ENCODE peak calls at places on chromosomes 4 and X, in seven cellular contexts. One of them, this sample, is unnamed.

GRCh38 chrX:133921764-133922389 is 63.5 kb downstream of the GPC3 start:
- DNase-seq in osteoblast: no peak
- DNase-seq in HCT116: peak
- DNase-seq in NB4: peak
- DNase-seq in AG04450: no peak
- DNase-seq in thoracic aorta: no peak
- DNase-seq in hepatocyte: peak
- DNase-seq in this sample: peak

GRCh38 chr4:186204103-186204559 is 12.8 kb downstream of the CYP4V2 start:
- DNase-seq in NB4: no peak
- DNase-seq in HCT116: peak
- DNase-seq in thoracic aorta: no peak
- DNase-seq in AG04450: no peak
- DNase-seq in osteoblast: peak
- DNase-seq in hepatocyte: no peak
- DNase-seq in this sample: peak

GRCh38 chrX:153731117-153731844 is 6.6 kb downstream of the ABCD1 start:
- DNase-seq in osteoblast: peak
- DNase-seq in hepatocyte: no peak
- DNase-seq in NB4: peak
- DNase-seq in HCT116: no peak
- DNase-seq in AG04450: no peak
- DNase-seq in thoracic aorta: no peak
- DNase-seq in this sample: no peak

GRCh38 chr4:154958621-154959358 is 177.7 kb downstream of the RBM46 start:
- DNase-seq in hepatocyte: peak
- DNase-seq in NB4: no peak
- DNase-seq in AG04450: no peak
- DNase-seq in HCT116: no peak
- DNase-seq in osteoblast: no peak
- DNase-seq in thoracic aorta: no peak
- DNase-seq in this sample: peak

GRCh38 chr4:101252721-101253120 is 94.6 kb downstream of the PPP3CA start:
- DNase-seq in osteoblast: peak
- DNase-seq in NB4: no peak
- DNase-seq in AG04450: no peak
- DNase-seq in HCT116: no peak
- DNase-seq in thoracic aorta: no peak
- DNase-seq in hepatocyte: no peak
- DNase-seq in this sample: no peak

GRCh38 chr4:63556332-63556731 is 852.9 kb downstream of the TECRL start:
- DNase-seq in NB4: no peak
- DNase-seq in AG04450: no peak
- DNase-seq in HCT116: no peak
- DNase-seq in osteoblast: no peak
- DNase-seq in hepatocyte: no peak
- DNase-seq in thoracic aorta: no peak
- DNase-seq in this sample: no peak

GRCh38 chr4:146095091-146095690 is 80.3 kb upstream of the LSM6 start:
- DNase-seq in osteoblast: no peak
- DNase-seq in hepatocyte: peak
- DNase-seq in HCT116: peak
- DNase-seq in thoracic aorta: no peak
- DNase-seq in NB4: peak
- DNase-seq in AG04450: peak
- DNase-seq in this sample: peak

GRCh38 chr4:6969826-6970800 is 60.5 kb downstream of the TBC1D14 start:
- DNase-seq in thoracic aorta: no peak
- DNase-seq in osteoblast: no peak
- DNase-seq in hepatocyte: peak
- DNase-seq in AG04450: no peak
- DNase-seq in NB4: no peak
- DNase-seq in HCT116: no peak
- DNase-seq in this sample: no peak

GRCh38 chrX:3820170-3820569 is 106.7 kb upstream of the PRKX start:
- DNase-seq in osteoblast: peak
- DNase-seq in NB4: no peak
- DNase-seq in AG04450: peak
- DNase-seq in thoracic aorta: no peak
- DNase-seq in hepatocyte: peak
- DNase-seq in HCT116: no peak
- DNase-seq in this sample: no peak

GRCh38 chr4:181566490-181566889 is 676.7 kb upstream of the TENM3 start:
- DNase-seq in AG04450: peak
- DNase-seq in thoracic aorta: no peak
- DNase-seq in HCT116: no peak
- DNase-seq in NB4: no peak
- DNase-seq in osteoblast: no peak
- DNase-seq in hepatocyte: peak
- DNase-seq in this sample: no peak

GRCh38 chrX:120120223-120120622 is 4.5 kb upstream of the RHOXF1 start:
- DNase-seq in thoracic aorta: no peak
- DNase-seq in AG04450: no peak
- DNase-seq in hepatocyte: no peak
- DNase-seq in HCT116: no peak
- DNase-seq in osteoblast: peak
- DNase-seq in NB4: no peak
- DNase-seq in this sample: no peak

GRCh38 chr4:6474053-6474568 is 1.7 kb upstream of the PPP2R2C start:
- DNase-seq in HCT116: no peak
- DNase-seq in osteoblast: peak
- DNase-seq in AG04450: no peak
- DNase-seq in hepatocyte: no peak
- DNase-seq in thoracic aorta: no peak
- DNase-seq in NB4: peak
- DNase-seq in this sample: no peak

GRCh38 chrX:19174401-19175025 is 52.2 kb upstream of the ADGRG2 start:
- DNase-seq in hepatocyte: peak
- DNase-seq in HCT116: no peak
- DNase-seq in NB4: no peak
- DNase-seq in thoracic aorta: no peak
- DNase-seq in AG04450: no peak
- DNase-seq in osteoblast: peak
- DNase-seq in this sample: no peak

GRCh38 chr4:110823251-110823650 is 200.4 kb upstream of the PITX2 start:
- DNase-seq in HCT116: no peak
- DNase-seq in osteoblast: peak
- DNase-seq in thoracic aorta: no peak
- DNase-seq in NB4: peak
- DNase-seq in AG04450: no peak
- DNase-seq in hepatocyte: no peak
- DNase-seq in this sample: no peak

GRCh38 chr4:40395908-40396806 is 61.0 kb downstream of the CHRNA9 start:
- DNase-seq in AG04450: no peak
- DNase-seq in hepatocyte: peak
- DNase-seq in osteoblast: no peak
- DNase-seq in NB4: no peak
- DNase-seq in thoracic aorta: no peak
- DNase-seq in HCT116: no peak
- DNase-seq in this sample: peak

GRCh38 chr4:128776794-128777216 is 32.7 kb upstream of the JADE1 start:
- DNase-seq in osteoblast: peak
- DNase-seq in hepatocyte: peak
- DNase-seq in HCT116: no peak
- DNase-seq in thoracic aorta: peak
- DNase-seq in NB4: no peak
- DNase-seq in AG04450: peak
- DNase-seq in this sample: no peak

GRCh38 chr4:139711461-139711860 is 45.8 kb downstream of the MGST2 start:
- DNase-seq in thoracic aorta: no peak
- DNase-seq in NB4: no peak
- DNase-seq in HCT116: no peak
- DNase-seq in AG04450: no peak
- DNase-seq in osteoblast: no peak
- DNase-seq in hepatocyte: no peak
- DNase-seq in this sample: no peak

GRCh38 chr4:8117278-8117682 is 41.3 kb downstream of the ABLIM2 start:
- DNase-seq in AG04450: no peak
- DNase-seq in HCT116: peak
- DNase-seq in osteoblast: peak
- DNase-seq in thoracic aorta: no peak
- DNase-seq in NB4: peak
- DNase-seq in hepatocyte: peak
- DNase-seq in this sample: peak

GRCh38 chr4:133147365-133147821 is 1.7 kb upstream of the PCDH10 start:
- DNase-seq in hepatocyte: peak
- DNase-seq in osteoblast: no peak
- DNase-seq in HCT116: no peak
- DNase-seq in AG04450: no peak
- DNase-seq in thoracic aorta: no peak
- DNase-seq in NB4: no peak
- DNase-seq in this sample: no peak

GRCh38 chr4:81214518-81215218 is 354 bp downstream of the PRKG2 start:
- DNase-seq in thoracic aorta: no peak
- DNase-seq in AG04450: no peak
- DNase-seq in HCT116: no peak
- DNase-seq in hepatocyte: peak
- DNase-seq in NB4: no peak
- DNase-seq in osteoblast: peak
- DNase-seq in this sample: no peak

GRCh38 chr4:184450743-184451142 is 23.6 kb downstream of the IRF2 start:
- DNase-seq in HCT116: no peak
- DNase-seq in NB4: no peak
- DNase-seq in hepatocyte: no peak
- DNase-seq in AG04450: no peak
- DNase-seq in thoracic aorta: no peak
- DNase-seq in osteoblast: no peak
- DNase-seq in this sample: no peak

GRCh38 chr4:76984788-76985211 is 35.2 kb downstream of the SEPTIN11 start:
- DNase-seq in hepatocyte: peak
- DNase-seq in AG04450: peak
- DNase-seq in thoracic aorta: peak
- DNase-seq in osteoblast: peak
- DNase-seq in NB4: no peak
- DNase-seq in HCT116: no peak
- DNase-seq in this sample: no peak

GRCh38 chrX:120453985-120454384 is 15.1 kb downstream of the LAMP2 start:
- DNase-seq in HCT116: no peak
- DNase-seq in AG04450: no peak
- DNase-seq in NB4: no peak
- DNase-seq in thoracic aorta: no peak
- DNase-seq in osteoblast: peak
- DNase-seq in hepatocyte: no peak
- DNase-seq in this sample: no peak

GRCh38 chr4:101292901-101293300 is 54.4 kb downstream of the PPP3CA start:
- DNase-seq in NB4: no peak
- DNase-seq in HCT116: no peak
- DNase-seq in hepatocyte: no peak
- DNase-seq in AG04450: no peak
- DNase-seq in thoracic aorta: no peak
- DNase-seq in osteoblast: peak
- DNase-seq in this sample: no peak

DNA sequence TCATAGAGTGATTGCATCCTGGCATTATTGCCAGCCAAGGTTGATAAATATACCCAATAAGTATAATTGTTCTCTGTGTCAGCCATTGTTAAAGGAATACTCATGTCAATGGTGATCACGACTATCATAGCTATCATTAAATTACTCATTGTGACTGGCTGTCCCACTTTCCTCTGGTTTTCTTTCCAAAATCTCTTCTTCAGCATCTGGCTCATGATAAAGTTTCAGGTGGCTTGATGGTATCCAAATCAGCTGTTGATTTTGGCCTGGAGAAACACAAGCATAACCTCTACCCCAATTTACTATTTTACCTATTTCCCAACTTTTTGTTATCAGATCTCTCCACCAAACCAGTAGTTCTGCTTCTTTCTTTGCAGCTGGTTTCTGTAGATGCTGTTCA is 67.1 kb upstream of the SPIN2A start:
- DNase-seq in hepatocyte: no peak
- DNase-seq in HCT116: no peak
- DNase-seq in thoracic aorta: no peak
- DNase-seq in NB4: no peak
- DNase-seq in osteoblast: no peak
- DNase-seq in AG04450: no peak
- DNase-seq in this sample: no peak
- TF ChIP-seq CTCF in hepatocyte: no peak
- TF ChIP-seq CTCF in HCT116: no peak
- TF ChIP-seq CTCF in thoracic aorta: no peak
- TF ChIP-seq CTCF in NB4: no peak
- TF ChIP-seq CTCF in osteoblast: no peak
- TF ChIP-seq CTCF in AG04450: no peak
- TF ChIP-seq CTCF in this sample: no peak

GRCh38 chr4:45716093-45716492 is 407.8 kb downstream of the GABRG1 start:
- DNase-seq in AG04450: no peak
- DNase-seq in HCT116: no peak
- DNase-seq in thoracic aorta: no peak
- DNase-seq in hepatocyte: no peak
- DNase-seq in NB4: no peak
- DNase-seq in osteoblast: no peak
- DNase-seq in this sample: no peak
- H3K4me3 ChIP-seq in AG04450: no peak
- H3K4me3 ChIP-seq in HCT116: no peak
- H3K4me3 ChIP-seq in thoracic aorta: no peak
- H3K4me3 ChIP-seq in hepatocyte: no peak
- H3K4me3 ChIP-seq in NB4: no peak
- H3K4me3 ChIP-seq in osteoblast: no peak
- H3K4me3 ChIP-seq in this sample: no peak

GRCh38 chrX:41971346-41971745 is 48.0 kb upstream of the CASK start:
- DNase-seq in hepatocyte: no peak
- DNase-seq in thoracic aorta: no peak
- DNase-seq in osteoblast: no peak
- DNase-seq in NB4: no peak
- DNase-seq in AG04450: no peak
- DNase-seq in HCT116: no peak
- DNase-seq in this sample: no peak
- TF ChIP-seq CTCF in hepatocyte: no peak
- TF ChIP-seq CTCF in thoracic aorta: no peak
- TF ChIP-seq CTCF in osteoblast: no peak
- TF ChIP-seq CTCF in NB4: no peak
- TF ChIP-seq CTCF in AG04450: no peak
- TF ChIP-seq CTCF in HCT116: no peak
- TF ChIP-seq CTCF in this sample: no peak

GRCh38 chr4:153684182-153685073 is at the start of gene TLR2:
- DNase-seq in AG04450: no peak
- DNase-seq in osteoblast: peak
- DNase-seq in hepatocyte: peak
- DNase-seq in thoracic aorta: peak
- DNase-seq in NB4: peak
- DNase-seq in HCT116: no peak
- DNase-seq in this sample: no peak

GRCh38 chr4:153679476-153679875 is 4.6 kb upstream of the TLR2 start:
- DNase-seq in NB4: no peak
- DNase-seq in AG04450: no peak
- DNase-seq in thoracic aorta: no peak
- DNase-seq in osteoblast: peak
- DNase-seq in HCT116: no peak
- DNase-seq in hepatocyte: no peak
- DNase-seq in this sample: no peak

GRCh38 chr4:153683763-153684181 is 308 bp upstream of the TLR2 start:
- DNase-seq in osteoblast: no peak
- DNase-seq in AG04450: no peak
- DNase-seq in NB4: no peak
- DNase-seq in hepatocyte: no peak
- DNase-seq in thoracic aorta: no peak
- DNase-seq in HCT116: no peak
- DNase-seq in this sample: no peak
- H3K4me3 ChIP-seq in osteoblast: peak
- H3K4me3 ChIP-seq in AG04450: peak
- H3K4me3 ChIP-seq in NB4: no peak
- H3K4me3 ChIP-seq in hepatocyte: peak
- H3K4me3 ChIP-seq in thoracic aorta: peak
- H3K4me3 ChIP-seq in HCT116: no peak
- H3K4me3 ChIP-seq in this sample: peak

GRCh38 chrX:26922278-26922677 is 540.9 kb downstream of the PPP4R3C start:
- DNase-seq in thoracic aorta: no peak
- DNase-seq in HCT116: no peak
- DNase-seq in AG04450: no peak
- DNase-seq in osteoblast: no peak
- DNase-seq in hepatocyte: no peak
- DNase-seq in NB4: no peak
- DNase-seq in this sample: no peak
- TF ChIP-seq CTCF in thoracic aorta: no peak
- TF ChIP-seq CTCF in HCT116: no peak
- TF ChIP-seq CTCF in AG04450: no peak
- TF ChIP-seq CTCF in osteoblast: no peak
- TF ChIP-seq CTCF in hepatocyte: no peak
- TF ChIP-seq CTCF in NB4: no peak
- TF ChIP-seq CTCF in this sample: no peak

This sample was measured in LNCaP clone FGC.